ENCODE peak calls at places on chromosomes 11 and 22, in six cellular contexts. F, K, G, I, P and B are unnamed samples.

GRCh38 chr11:55966391-55966790 is 3.4 kb downstream of the OR10AG1 start:
- DNase-seq in K (no peak), G (no peak), I (no peak), F (no peak), P (no peak), B (no peak)

GRCh38 chr11:69554849-69555248 is 73.4 kb downstream of the LINC01488 start:
- DNase-seq in K (no peak), G (no peak), P (no peak), I (no peak), F (no peak), B (peak)

GRCh38 chr11:59607703-59608454 is 7.7 kb downstream of the OSBP start:
- DNase-seq in F (no peak), K (no peak), P (no peak), G (no peak), I (no peak), B (no peak)

GRCh38 chr11:9802291-9802861 is 138.5 kb downstream of the SWAP70 start:
- DNase-seq in K (no peak), G (no peak), I (no peak), F (no peak), P (no peak), B (no peak)

GRCh38 chr11:76769645-76770586 is 13.2 kb upstream of the TSKU start:
- DNase-seq in P (peak), I (peak), F (no peak), G (no peak), K (no peak), B (no peak)

GRCh38 chr11:94674005-94674491 is 94.1 kb upstream of the AMOTL1 start:
- DNase-seq in I (no peak), G (no peak), P (no peak), K (no peak), F (no peak), B (no peak)

GRCh38 chr11:45252134-45252856 is 33.8 kb downstream of the SYT13 start:
- DNase-seq in F (no peak), P (peak), G (no peak), K (no peak), I (peak), B (no peak)

GRCh38 chr11:67572747-67573419 is 10.7 kb upstream of the GSTP1 start:
- DNase-seq in P (no peak), G (no peak), I (peak), F (no peak), K (no peak), B (peak)

GRCh38 chr11:111512296-111513239 is at the start of gene BTG4:
- DNase-seq in F (no peak), I (peak), P (peak), G (peak), K (no peak), B (peak)

GRCh38 chr11:11521306-11522002 is 100.4 kb downstream of the GALNT18 start:
- DNase-seq in K (no peak), P (no peak), F (no peak), I (no peak), G (no peak), B (no peak)

GRCh38 chr11:15038963-15039362 is 34.4 kb upstream of the CALCB start:
- DNase-seq in K (no peak), G (no peak), P (no peak), F (no peak), I (no peak), B (no peak)

GRCh38 chr11:68077617-68078592 is 39.1 kb downstream of the TCIRG1 start:
- DNase-seq in K (no peak), G (no peak), P (no peak), I (no peak), F (no peak), B (no peak)

GRCh38 chr11:45859661-45860140 is 12.4 kb downstream of the CRY2 start:
- DNase-seq in F (peak), K (peak), G (peak), P (no peak), I (peak), B (peak)

DNA sequence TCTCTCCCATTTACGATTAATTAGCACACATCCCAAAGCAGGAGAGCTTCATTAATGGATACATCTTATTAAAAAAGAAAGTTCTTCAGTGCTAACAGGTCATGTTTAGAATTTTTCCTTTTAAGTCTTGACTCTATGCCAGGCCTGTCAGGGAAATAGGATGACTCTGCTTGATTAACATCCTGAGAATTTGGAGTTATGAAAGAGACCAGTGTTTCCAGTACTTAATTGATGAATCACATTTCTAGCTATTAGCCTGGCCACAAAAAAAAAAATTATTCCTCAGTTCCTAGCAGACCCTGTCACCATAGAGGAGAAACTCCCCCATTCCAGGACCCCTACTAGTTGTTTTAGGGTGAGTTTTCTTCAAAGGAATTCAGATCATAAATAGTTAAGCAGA is 23.6 kb upstream of the ME3 start:
- DNase-seq in K (no peak), F (no peak), P (no peak), G (no peak), I (no peak), B (no peak)
- TF ChIP-seq EP300 in K (peak), F (peak), P (peak), G (no peak), I (peak), B (no peak)

DNA sequence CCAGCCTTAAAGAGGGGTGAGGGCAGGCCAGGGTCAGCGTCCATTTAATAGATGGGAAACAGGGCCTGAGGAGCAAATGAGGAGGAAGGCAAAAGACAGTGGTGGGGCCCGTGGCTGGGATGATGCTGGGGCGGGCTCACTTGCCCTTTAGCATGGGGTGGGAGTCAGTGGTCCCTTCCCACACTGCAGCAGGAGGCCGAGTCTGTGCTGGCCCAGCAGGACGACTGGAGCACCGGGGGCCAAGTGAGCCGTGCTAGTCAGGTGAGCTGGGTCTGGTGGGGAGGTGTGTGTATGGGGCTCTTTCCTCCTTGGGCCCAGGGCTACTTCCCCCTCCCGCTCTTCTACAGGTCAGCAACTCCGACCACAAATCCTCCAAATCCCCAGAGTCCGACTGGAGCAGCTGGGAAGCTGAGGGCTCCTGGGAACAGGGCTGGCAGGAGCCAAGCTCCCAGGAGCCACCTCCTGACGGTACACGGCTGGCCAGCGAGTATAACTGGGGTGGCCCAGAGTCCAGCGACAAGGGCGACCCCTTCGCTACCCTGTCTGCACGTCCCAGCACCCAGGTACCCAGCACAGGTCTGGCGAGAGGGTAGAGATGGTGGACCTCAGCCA is 12.8 kb downstream of the SCYL1 start:
- DNase-seq in I (no peak), F (peak), P (no peak), K (no peak), G (no peak), B (peak)
- TF ChIP-seq CTCF in I (no peak), F (no peak), P (no peak), K (no peak), G (no peak), B (no peak)

GRCh38 chr11:78363018-78363619 is 54.5 kb downstream of the GAB2 start:
- DNase-seq in I (no peak), G (no peak), F (no peak), P (no peak), K (no peak), B (no peak)

GRCh38 chr11:78364128-78364751 is 53.4 kb downstream of the GAB2 start:
- DNase-seq in I (no peak), K (no peak), G (no peak), F (no peak), P (no peak), B (no peak)

GRCh38 chr11:78361228-78361627 is 56.4 kb downstream of the GAB2 start:
- DNase-seq in P (no peak), I (no peak), G (no peak), F (no peak), K (no peak), B (no peak)

GRCh38 chr11:78370406-78371172 is 47.0 kb downstream of the GAB2 start:
- DNase-seq in K (no peak), P (no peak), G (no peak), I (no peak), F (no peak), B (no peak)

GRCh38 chr11:78365381-78365792 is 52.2 kb downstream of the GAB2 start:
- DNase-seq in G (no peak), I (no peak), F (no peak), P (no peak), K (no peak), B (no peak)
- TF ChIP-seq EP300 in G (no peak), I (no peak), F (no peak), P (no peak), K (no peak), B (no peak)

GRCh38 chr11:7906481-7906880 is 24.6 kb downstream of the OR10A6 start:
- DNase-seq in K (no peak), P (no peak), I (no peak), F (no peak), G (no peak), B (no peak)

GRCh38 chr11:7903940-7904339 is 27.1 kb downstream of the OR10A6 start:
- DNase-seq in F (no peak), G (no peak), I (peak), P (no peak), K (no peak), B (no peak)

GRCh38 chr11:7905961-7906429 is 25.1 kb downstream of the OR10A6 start:
- DNase-seq in G (no peak), K (no peak), I (no peak), P (no peak), F (no peak), B (no peak)

GRCh38 chr11:7905549-7905948 is 25.5 kb downstream of the OR10A6 start:
- DNase-seq in F (no peak), P (no peak), K (no peak), G (no peak), I (no peak), B (no peak)

DNA sequence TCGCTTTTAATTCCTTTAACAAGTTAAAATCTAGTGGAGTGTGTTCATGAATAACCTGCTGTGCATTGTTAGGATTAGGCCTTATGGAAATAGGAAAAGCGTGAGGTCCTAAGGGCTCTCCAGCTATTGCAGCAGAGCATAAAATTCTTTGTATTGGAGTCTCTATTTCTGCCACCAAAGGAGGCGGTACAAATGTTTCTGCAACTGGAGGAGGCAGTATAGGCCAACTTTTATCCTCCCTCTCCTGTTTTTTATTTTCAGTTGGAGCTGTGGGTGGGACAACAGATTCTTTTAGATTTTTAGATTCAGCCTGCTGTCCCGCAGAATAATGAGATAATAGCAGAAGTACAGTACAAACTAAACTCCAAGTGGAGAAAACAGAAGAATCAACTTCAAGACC is 26.2 kb downstream of the OR10A6 start:
- DNase-seq in K (no peak), I (no peak), G (no peak), F (no peak), P (no peak), B (no peak)
- TF ChIP-seq CTCF in K (peak), I (no peak), G (no peak), F (no peak), P (no peak), B (no peak)

DNA sequence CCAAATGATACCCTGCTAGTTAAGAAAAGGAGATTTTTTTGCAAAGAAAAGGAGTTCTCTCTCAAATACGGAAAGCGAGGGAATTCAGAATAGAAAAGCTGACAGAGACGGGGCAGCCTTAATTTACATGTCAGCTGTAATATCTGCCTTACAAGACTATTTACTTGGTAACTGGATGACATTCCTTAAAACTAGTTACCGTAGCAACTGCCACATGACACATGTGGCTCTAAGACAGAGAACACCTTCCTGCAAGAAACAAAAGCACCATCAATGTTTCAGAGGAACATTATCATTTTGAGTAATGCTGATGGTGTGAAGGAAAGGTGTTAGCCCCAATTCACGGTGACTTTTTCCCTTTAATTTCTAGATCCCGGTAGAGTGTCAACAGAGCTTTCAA is 222.1 kb downstream of the LRRC4C start:
- DNase-seq in I (no peak), G (no peak), P (no peak), F (no peak), K (no peak), B (no peak)
- TF ChIP-seq EP300 in I (no peak), G (no peak), P (no peak), F (no peak), K (no peak), B (no peak)

GRCh38 chr11:20873054-20873453 is 203.7 kb downstream of the NELL1 start:
- DNase-seq in P (peak), K (no peak), G (no peak), F (no peak), I (no peak), B (no peak)
- TF ChIP-seq CTCF in P (peak), K (no peak), G (no peak), F (no peak), I (no peak), B (no peak)

DNA sequence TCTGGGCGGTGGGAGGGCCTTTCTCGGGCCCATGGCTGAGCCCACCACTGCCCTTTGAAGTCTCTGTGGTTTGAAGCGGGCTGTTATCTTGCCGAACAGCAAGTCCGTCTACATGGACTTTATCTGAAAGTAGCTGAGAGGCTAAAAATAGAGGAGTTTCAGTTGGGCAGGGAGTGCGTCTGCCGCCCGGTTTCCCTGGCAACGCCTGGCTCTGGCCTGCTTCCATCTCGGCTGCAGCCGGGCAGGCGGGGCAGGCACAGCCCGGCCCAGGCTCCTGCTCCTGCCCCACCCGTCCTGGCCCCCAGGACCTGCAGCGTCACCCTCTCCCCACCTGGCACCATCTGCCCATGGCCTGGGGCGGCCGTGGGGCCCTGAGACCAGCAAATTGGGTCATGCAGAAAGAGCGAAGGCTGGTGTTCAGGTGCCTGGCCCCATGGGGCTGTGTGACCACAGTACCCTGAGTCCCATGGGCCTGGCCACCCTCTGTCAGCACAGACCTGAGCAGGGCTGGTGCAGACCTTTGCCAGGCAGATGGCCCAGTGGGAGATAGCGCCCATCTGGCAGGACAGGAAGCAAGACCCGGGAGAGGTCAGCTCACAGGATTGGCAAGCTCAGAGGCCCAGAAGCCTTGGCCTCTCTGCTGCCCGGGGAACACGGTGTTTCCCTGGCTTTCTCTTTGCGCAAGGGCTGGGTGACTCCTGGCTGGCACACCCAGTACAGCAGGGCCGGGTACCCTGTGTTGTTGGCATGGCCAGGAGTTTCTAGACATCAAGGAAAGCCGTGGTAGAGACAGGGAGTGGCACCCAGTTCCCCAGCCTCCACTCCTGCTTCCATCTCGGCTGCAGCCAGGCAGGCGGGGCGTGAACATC is 79.1 kb upstream of the KCNQ1OT1 start:
- DNase-seq in K (peak), P (peak), I (peak), G (peak), F (peak), B (peak)
- TF ChIP-seq EP300 in K (peak), P (no peak), I (peak), G (peak), F (no peak), B (no peak)

DNA sequence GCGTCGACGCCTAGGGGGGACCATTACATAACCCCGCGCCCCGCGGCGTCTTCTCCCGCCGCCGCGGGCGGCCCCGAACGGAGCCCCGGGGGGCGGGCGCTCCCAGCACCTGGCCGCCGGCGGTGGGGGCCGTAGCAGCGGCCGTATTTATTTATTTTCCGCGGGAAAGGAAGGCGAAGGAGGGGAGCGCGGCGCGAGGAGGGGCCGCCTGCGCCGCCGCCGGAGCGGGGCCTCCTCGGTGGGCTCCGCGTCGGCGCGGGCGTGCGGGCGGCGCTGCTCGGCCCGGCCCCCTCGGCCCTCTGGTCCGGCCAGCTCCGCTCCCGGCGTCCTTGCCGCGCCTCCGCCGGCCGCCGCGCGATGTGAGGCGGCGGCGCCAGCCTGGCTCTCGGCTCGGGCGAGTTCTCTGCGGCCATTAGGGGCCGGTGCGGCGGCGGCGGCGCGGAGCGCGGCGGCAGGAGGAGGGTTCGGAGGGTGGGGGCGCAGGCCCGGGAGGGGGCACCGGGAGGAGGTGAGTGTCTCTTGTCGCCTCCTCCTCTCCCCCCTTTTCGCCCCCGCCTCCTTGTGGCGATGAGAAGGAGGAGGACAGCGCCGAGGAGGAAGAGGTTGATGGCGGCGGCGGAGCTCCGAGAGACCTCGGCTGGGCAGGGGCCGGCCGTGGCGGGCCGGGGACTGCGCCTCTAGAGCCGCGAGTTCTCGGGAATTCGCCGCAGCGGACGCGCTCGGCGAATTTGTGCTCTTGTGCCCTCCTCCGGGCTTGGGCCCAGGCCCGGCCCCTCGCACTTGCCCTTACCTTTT is at the start of gene EP300:
- DNase-seq in K (peak), I (peak), P (peak), F (peak), G (peak), B (peak)
- TF ChIP-seq CTCF in K (no peak), I (peak), P (no peak), F (no peak), G (peak), B (peak)